ENCODE peak calls at places on chromosomes 13 and 19, in four cellular contexts. A is activated T-cell treated with anti-CD3 and anti-CD28 coated beads for 24 hours; U is activated CD4-positive, alpha-beta T cell treated with anti-CD3 and anti-CD28 coated beads, Interleukin-2, amount 50 U/mL, for 24 hours; Q is NCI-H774. X is an unnamed sample.
A peak's percentile ranks its signal among the peaks of the same experiment; 100 is the strongest.

GRCh38 chr19:2330632-2331284 is 2.3 kb downstream of the SPPL2B start:
- DNase-seq in Q (peak; percentile 17), U (no peak), A (no peak), X (no peak)

GRCh38 chr13:27403252-27403678 is 21.2 kb upstream of the GTF3A start:
- DNase-seq in U (no peak), A (no peak), Q (no peak), X (no peak)

GRCh38 chr13:70473912-70474311 is 365.7 kb upstream of the KLHL1 start:
- DNase-seq in U (no peak), Q (no peak), A (no peak), X (no peak)

GRCh38 chr13:83086948-83087347 is 795.3 kb downstream of the SLITRK1 start:
- DNase-seq in A (no peak), U (no peak), Q (no peak), X (no peak)

GRCh38 chr13:93517658-93518057 is 291.1 kb downstream of the GPC6 start:
- DNase-seq in U (no peak), Q (no peak), A (no peak), X (no peak)

GRCh38 chr13:42497798-42498197 is 76.2 kb upstream of the TNFSF11 start:
- DNase-seq in A (peak; percentile 22), Q (no peak), U (peak; percentile 23), X (no peak)

GRCh38 chr19:49658566-49659442 is 6.9 kb downstream of the IRF3 start:
- DNase-seq in Q (no peak), A (no peak), U (no peak), X (no peak)

GRCh38 chr13:37679043-37679442 is 80.5 kb upstream of the POSTN start:
- DNase-seq in Q (no peak), U (no peak), A (no peak), X (no peak)

GRCh38 chr19:41703602-41704293 is 4.7 kb upstream of the CEACAM5 start:
- DNase-seq in Q (no peak), A (no peak), U (no peak), X (peak; percentile 30)

GRCh38 chr19:6076675-6077463 is 33.4 kb downstream of the RFX2 start:
- DNase-seq in A (no peak), U (no peak), Q (no peak), X (peak; percentile 82)

GRCh38 chr19:47310819-47311218 is 1.2 kb downstream of the C5AR1 start:
- DNase-seq in A (no peak), Q (no peak), U (no peak), X (no peak)

GRCh38 chr13:97114696-97115095 is 107.4 kb upstream of the MBNL2 start:
- DNase-seq in A (no peak), Q (no peak), U (no peak), X (no peak)

GRCh38 chr19:8397746-8398721 is 7.9 kb downstream of the RAB11B start:
- DNase-seq in U (no peak), Q (no peak), A (no peak), X (no peak)

GRCh38 chr19:29665826-29666633 is 769 bp downstream of the PLEKHF1 start:
- DNase-seq in Q (no peak), U (no peak), A (no peak), X (peak; percentile 88)

GRCh38 chr19:412356-413355 is 3.7 kb upstream of the C2CD4C start:
- DNase-seq in U (no peak), A (no peak), Q (no peak), X (no peak)

GRCh38 chr13:30266751-30267150 is 40.6 kb downstream of the KATNAL1 start:
- DNase-seq in U (no peak), A (no peak), Q (no peak), X (no peak)

GRCh38 chr19:10006335-10006708 is 4.0 kb downstream of the COL5A3 start:
- DNase-seq in U (no peak), Q (no peak), A (no peak), X (peak; percentile 87)

GRCh38 chr19:30669329-30670010 is 297.3 kb downstream of the ZNF536 start:
- DNase-seq in A (peak; percentile 24), Q (no peak), U (peak; percentile 16), X (peak; percentile 75)

GRCh38 chr19:56837892-56838679 is 2.4 kb downstream of the PEG3 start:
- DNase-seq in A (no peak), Q (no peak), U (no peak), X (peak; percentile 86)

GRCh38 chr13:44153536-44153935 is 220.1 kb upstream of the SERP2 start:
- DNase-seq in U (no peak), Q (no peak), A (no peak), X (no peak)

GRCh38 chr13:26575244-26575643 is 17.8 kb downstream of the WASF3 start:
- DNase-seq in U (no peak), A (no peak), Q (no peak), X (no peak)

GRCh38 chr13:42001580-42001979 is 40.7 kb upstream of the VWA8 start:
- DNase-seq in U (no peak), Q (no peak), A (no peak), X (no peak)

GRCh38 chr13:36082396-36082795 is 48.8 kb downstream of the DCLK1 start:
- DNase-seq in U (no peak), A (no peak), Q (no peak), X (no peak)

GRCh38 chr19:12000152-12000981 is 35.1 kb downstream of the ZNF433 start:
- DNase-seq in A (no peak), Q (no peak), U (peak; percentile 9), X (no peak)

GRCh38 chr19:38769635-38770211 is 3.6 kb downstream of the LGALS7 start:
- DNase-seq in A (peak; percentile 78), Q (no peak), U (peak; percentile 71), X (peak; percentile 93)

GRCh38 chr13:50867641-50867952 is 24.1 kb upstream of the DLEU7 start:
- DNase-seq in U (no peak), A (no peak), Q (no peak), X (no peak)

GRCh38 chr13:78659450-78660110 is 625 bp upstream of the OBI1 start:
- DNase-seq in U (no peak), A (no peak), Q (no peak), X (no peak)

GRCh38 chr13:111956261-111957151 is 110.4 kb upstream of the SOX1 start:
- DNase-seq in U (no peak), A (no peak), Q (no peak), X (peak; percentile 54)

GRCh38 chr13:40615619-40616018 is 50.8 kb downstream of the FOXO1 start:
- DNase-seq in U (no peak), Q (no peak), A (no peak), X (no peak)

GRCh38 chr13:80083516-80084085 is 257.3 kb downstream of the SPRY2 start:
- DNase-seq in Q (no peak), U (no peak), A (no peak), X (no peak)

GRCh38 chr13:97224544-97225324 is 2.6 kb downstream of the MBNL2 start:
- DNase-seq in U (no peak), Q (peak; percentile 39), A (no peak), X (no peak)

GRCh38 chr19:16153582-16154336 is 10.3 kb downstream of the HSH2D start:
- DNase-seq in U (no peak), A (no peak), Q (no peak), X (no peak)

GRCh38 chr19:33634361-33635091 is 12.8 kb downstream of the CHST8 start:
- DNase-seq in A (no peak), U (no peak), Q (no peak), X (peak; percentile 46)

GRCh38 chr13:112704634-112705145 is 14.9 kb downstream of the ATP11A start:
- DNase-seq in U (no peak), Q (no peak), A (no peak), X (no peak)

X was measured in sigmoid colon.